ENCODE peak calls at places on chromosomes 6 and 20, in seven cellular contexts. E, Y, Z, W, S, L and O are unnamed samples.

GRCh38 chr20:43963872-43964791 is 49.5 kb downstream of the TOX2 start:
- DNase-seq in E (no peak), Y (no peak), Z (peak; percentile 31), W (peak; percentile 70), S (no peak), L (no peak), O (no peak)

GRCh38 chr6:111872521-111873177 is 603 bp downstream of the FYN start:
- DNase-seq in E (no peak), Y (peak; percentile 59), Z (no peak), W (peak; percentile 69), S (peak; percentile 37), L (peak; percentile 89), O (peak; percentile 18)

GRCh38 chr6:134063966-134064445 is 11.6 kb upstream of the SLC2A12 start:
- DNase-seq in E (peak; percentile 63), Y (peak; percentile 36), Z (peak; percentile 66), W (peak; percentile 82), S (peak; percentile 52), L (no peak), O (peak; percentile 28)

GRCh38 chr6:161038229-161039003 is 46.8 kb downstream of the MAP3K4 start:
- DNase-seq in E (no peak), Y (no peak), Z (no peak), W (no peak), S (no peak), L (no peak), O (no peak)

GRCh38 chr6:11806561-11807317 is 28.1 kb upstream of the ADTRP start:
- DNase-seq in E (no peak), Y (no peak), Z (no peak), W (no peak), S (no peak), L (peak; percentile 8), O (no peak)

GRCh38 chr20:46051556-46052323 is 22.7 kb downstream of the SLC12A5 start:
- DNase-seq in E (no peak), Y (no peak), Z (no peak), W (no peak), S (no peak), L (peak; percentile 28), O (no peak)

GRCh38 chr6:32184084-32184640 is at the start of gene AGER:
- DNase-seq in E (no peak), Y (no peak), Z (no peak), W (peak; percentile 62), S (no peak), L (no peak), O (no peak)

GRCh38 chr20:46558511-46558959 is 8.1 kb upstream of the OCSTAMP start:
- DNase-seq in E (no peak), Y (no peak), Z (no peak), W (no peak), S (no peak), L (no peak), O (no peak)

GRCh38 chr20:34514897-34515483 is 1.2 kb upstream of the DYNLRB1 start:
- DNase-seq in E (no peak), Y (no peak), Z (no peak), W (no peak), S (no peak), L (no peak), O (no peak)

GRCh38 chr6:51678905-51679620 is 408.4 kb downstream of the PKHD1 start:
- DNase-seq in E (no peak), Y (no peak), Z (no peak), W (no peak), S (no peak), L (no peak), O (no peak)

GRCh38 chr20:36158160-36158741 is 3.7 kb downstream of the EPB41L1 start:
- DNase-seq in E (no peak), Y (no peak), Z (no peak), W (no peak), S (no peak), L (no peak), O (no peak)

GRCh38 chr20:36159833-36160232 is 5.3 kb downstream of the EPB41L1 start:
- DNase-seq in E (no peak), Y (no peak), Z (no peak), W (no peak), S (no peak), L (no peak), O (no peak)

GRCh38 chr20:36157610-36158009 is 3.1 kb downstream of the EPB41L1 start:
- DNase-seq in E (no peak), Y (no peak), Z (no peak), W (no peak), S (no peak), L (no peak), O (no peak)

GRCh38 chr20:36167826-36168634 is 13.5 kb downstream of the EPB41L1 start:
- DNase-seq in E (no peak), Y (no peak), Z (no peak), W (no peak), S (no peak), L (no peak), O (no peak)

DNA sequence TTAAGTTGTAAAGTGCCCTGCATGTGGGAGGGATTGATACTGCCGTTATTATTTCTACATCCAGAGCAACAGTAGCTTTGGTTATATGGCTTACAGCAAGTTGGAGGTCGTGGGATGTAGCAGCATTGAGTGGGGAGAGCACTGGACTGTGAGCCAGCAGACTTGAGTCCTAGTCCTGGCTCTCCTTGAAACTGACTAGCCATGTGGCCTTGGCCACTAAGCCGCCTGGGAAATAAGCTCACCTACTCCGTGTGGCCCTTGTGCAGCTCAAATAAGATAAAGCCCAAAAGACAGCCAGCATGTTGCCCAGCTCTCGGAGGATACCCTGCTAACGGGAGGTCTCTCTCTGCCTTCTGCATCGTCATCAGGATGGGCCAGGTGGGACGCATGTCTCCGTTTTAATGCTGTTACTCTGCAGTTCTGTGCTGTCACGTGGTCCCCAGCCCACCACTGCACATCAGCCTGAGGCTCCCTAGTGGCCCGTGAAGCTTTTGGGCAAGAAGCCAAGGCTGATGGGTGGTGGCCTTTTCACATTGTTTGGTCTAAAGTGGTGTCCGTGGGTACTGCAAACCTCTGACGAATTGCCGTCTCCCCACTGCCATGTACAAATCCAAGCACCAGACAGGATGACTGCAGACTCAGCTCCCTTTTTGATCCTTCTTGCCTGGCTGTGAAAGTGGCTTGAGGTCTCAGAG is 7.9 kb downstream of the EPB41L1 start:
- DNase-seq in E (no peak), Y (no peak), Z (no peak), W (no peak), S (no peak), L (no peak), O (no peak)
- TF ChIP-seq CTCF in E (no peak), Y (no peak), Z (no peak), W (no peak), S (no peak), L (no peak), O (no peak)

DNA sequence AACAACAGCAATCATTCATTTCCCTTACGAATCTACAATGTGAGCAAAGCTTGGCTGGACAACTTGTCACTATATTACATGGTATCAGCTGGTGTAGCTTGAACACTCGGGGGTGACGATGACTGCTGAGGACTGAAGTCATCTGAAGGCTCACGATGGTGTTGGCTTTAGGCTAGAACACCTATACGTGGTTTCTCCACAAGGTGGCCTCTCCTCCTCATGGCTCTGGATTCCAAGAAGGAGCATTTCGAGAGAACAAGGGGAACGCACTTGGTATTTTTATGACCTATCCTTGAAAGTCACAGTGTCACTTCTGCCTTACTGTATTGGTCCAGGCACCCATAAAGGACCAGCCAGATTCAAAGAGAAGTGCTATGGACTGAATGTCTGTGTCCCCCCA is 37.5 kb upstream of the ADGRF1 start:
- DNase-seq in E (no peak), Y (peak; percentile 18), Z (no peak), W (no peak), S (no peak), L (no peak), O (no peak)
- TF ChIP-seq CTCF in E (no peak), Y (no peak), Z (peak; percentile 17), W (no peak), S (peak; percentile 15), L (no peak), O (peak; percentile 14)

DNA sequence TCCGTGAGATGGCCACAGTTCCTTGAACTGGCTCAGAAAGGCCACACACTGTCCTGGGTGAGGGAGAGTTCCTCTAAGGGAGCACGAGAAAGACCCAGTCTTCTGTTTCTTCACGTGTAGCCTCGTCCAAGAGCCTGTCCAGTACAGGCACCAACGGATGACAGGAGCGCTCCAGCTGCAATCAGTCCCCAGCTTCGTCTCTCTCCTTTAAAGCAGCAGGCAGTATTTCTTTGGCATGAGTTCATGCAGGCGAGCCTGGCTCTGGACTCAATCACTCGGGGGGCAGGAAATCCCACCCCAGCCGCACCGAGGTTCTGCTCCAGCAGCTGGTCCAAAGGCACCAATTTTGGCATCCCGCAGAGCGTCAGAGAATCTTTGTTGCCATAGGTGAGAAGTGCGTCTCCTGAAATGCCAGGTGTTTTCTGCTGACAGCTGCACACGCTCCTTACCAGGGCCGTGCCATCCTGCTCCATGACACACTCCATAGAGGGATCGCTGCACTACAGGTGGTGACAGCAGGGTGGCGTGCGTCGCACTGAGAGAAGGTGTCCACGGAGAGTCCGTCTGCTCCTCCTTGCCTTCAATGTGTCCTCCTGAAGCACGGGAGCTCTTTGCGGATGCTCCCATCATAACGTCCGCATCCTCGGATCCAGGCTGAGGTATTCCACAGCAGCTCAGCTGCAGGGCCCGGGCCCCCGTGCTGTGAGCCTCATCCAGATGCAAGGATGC is 59.6 kb upstream of the AFDN start:
- DNase-seq in E (no peak), Y (no peak), Z (no peak), W (no peak), S (no peak), L (no peak), O (no peak)
- TF ChIP-seq CTCF in E (no peak), Y (no peak), Z (no peak), W (no peak), S (no peak), L (no peak), O (no peak)

GRCh38 chr6:13455604-13456003 is 31.8 kb downstream of the GFOD1 start:
- DNase-seq in E (no peak), Y (no peak), Z (no peak), W (no peak), S (no peak), L (no peak), O (no peak)

GRCh38 chr6:13453172-13453552 is 34.2 kb downstream of the GFOD1 start:
- DNase-seq in E (no peak), Y (no peak), Z (no peak), W (no peak), S (no peak), L (no peak), O (no peak)

GRCh38 chr6:13454286-13455221 is 32.8 kb downstream of the GFOD1 start:
- DNase-seq in E (no peak), Y (no peak), Z (no peak), W (no peak), S (no peak), L (no peak), O (no peak)

GRCh38 chr6:13452346-13453171 is 34.8 kb downstream of the GFOD1 start:
- DNase-seq in E (no peak), Y (no peak), Z (no peak), W (no peak), S (no peak), L (no peak), O (no peak)

GRCh38 chr6:13453771-13454251 is 33.6 kb downstream of the GFOD1 start:
- DNase-seq in E (no peak), Y (no peak), Z (no peak), W (no peak), S (no peak), L (no peak), O (no peak)
- TF ChIP-seq CTCF in E (no peak), Y (no peak), Z (no peak), W (no peak), S (no peak), L (no peak), O (no peak)